ENCODE peak calls at places on chromosomes 16 and 17, in five cellular contexts. C is fibroblast of lung, H is cardiac fibroblast, G is esophagus squamous epithelium, W is kidney epithelial cell. L is an unnamed sample.

GRCh38 chr16:27774779-27775178 is 224.8 kb downstream of the KATNIP start:
- DNase-seq in C (no peak), H (no peak), G (no peak), W (no peak), L (no peak)

GRCh38 chr16:21950782-21951521 is 2.2 kb upstream of the UQCRC2 start:
- DNase-seq in C (peak; percentile 51), H (peak; percentile 54), G (no peak), W (no peak), L (no peak)

GRCh38 chr17:40915199-40915661 is 22.2 kb downstream of the KRT23 start:
- DNase-seq in C (peak; percentile 74), H (peak; percentile 67), G (no peak), W (peak; percentile 97), L (peak; percentile 100)

GRCh38 chr16:77744136-77744535 is 21.8 kb downstream of the NUDT7 start:
- DNase-seq in C (peak; percentile 89), H (no peak), G (no peak), W (no peak), L (no peak)

GRCh38 chr16:80993293-80993691 is 13.4 kb downstream of the CMC2 start:
- DNase-seq in C (peak; percentile 81), H (peak; percentile 92), G (no peak), W (peak; percentile 65), L (no peak)

GRCh38 chr17:81037026-81037782 is 2.3 kb downstream of the BAIAP2 start:
- DNase-seq in C (no peak), H (peak; percentile 22), G (no peak), W (no peak), L (no peak)

GRCh38 chr17:20174588-20175265 is 165.6 kb downstream of the SPECC1 start:
- DNase-seq in C (peak; percentile 57), H (peak; percentile 33), G (no peak), W (peak; percentile 60), L (no peak)

GRCh38 chr17:82435103-82435502 is 15.4 kb downstream of the CYBC1 start:
- DNase-seq in C (no peak), H (no peak), G (no peak), W (no peak), L (no peak)

GRCh38 chr17:80786470-80786869 is 205.2 kb upstream of the CHMP6 start:
- DNase-seq in C (no peak), H (no peak), G (no peak), W (no peak), L (no peak)

GRCh38 chr16:49382916-49383315 is 9.3 kb downstream of the C16orf78 start:
- DNase-seq in C (no peak), H (no peak), G (no peak), W (no peak), L (no peak)

GRCh38 chr17:7846063-7846735 is 8.7 kb upstream of the TMEM88 start:
- DNase-seq in C (no peak), H (no peak), G (no peak), W (no peak), L (no peak)

GRCh38 chr16:84175351-84176081 is 11.3 kb downstream of the TAF1C start:
- DNase-seq in C (peak; percentile 41), H (no peak), G (no peak), W (no peak), L (no peak)

GRCh38 chr17:13541032-13541480 is 60.7 kb downstream of the HS3ST3A1 start:
- DNase-seq in C (peak; percentile 98), H (peak; percentile 95), G (no peak), W (peak; percentile 76), L (no peak)

GRCh38 chr16:85541619-85542547 is 71.2 kb upstream of the GSE1 start:
- DNase-seq in C (no peak), H (no peak), G (no peak), W (no peak), L (no peak)

GRCh38 chr17:5581655-5582054 is 2.7 kb downstream of the NLRP1 start:
- DNase-seq in C (no peak), H (no peak), G (no peak), W (no peak), L (no peak)

GRCh38 chr16:67228034-67228785 is 1.3 kb downstream of the TMEM208 start:
- DNase-seq in C (no peak), H (no peak), G (no peak), W (no peak), L (no peak)

GRCh38 chr17:81394377-81394747 is 895 bp upstream of the BAHCC1 start:
- DNase-seq in C (no peak), H (no peak), G (no peak), W (no peak), L (no peak)

GRCh38 chr17:79778504-79779087 is 648 bp downstream of the CBX2 start:
- DNase-seq in C (no peak), H (no peak), G (no peak), W (no peak), L (no peak)

GRCh38 chr16:86521236-86522197 is 11.2 kb downstream of the FOXF1 start:
- DNase-seq in C (no peak), H (no peak), G (no peak), W (no peak), L (no peak)

GRCh38 chr17:31581491-31581890 is 190.0 kb downstream of the RAB11FIP4 start:
- DNase-seq in C (peak; percentile 50), H (no peak), G (no peak), W (no peak), L (peak; percentile 33)

GRCh38 chr16:64409762-64410161 is 712.1 kb downstream of the CDH11 start:
- DNase-seq in C (peak; percentile 20), H (no peak), G (no peak), W (no peak), L (no peak)

GRCh38 chr17:31787857-31788570 is 71.0 kb downstream of the COPRS start:
- DNase-seq in C (peak; percentile 87), H (peak; percentile 86), G (no peak), W (peak; percentile 48), L (peak; percentile 72)

GRCh38 chr16:88968589-88969280 is 8.3 kb downstream of the CBFA2T3 start:
- DNase-seq in C (no peak), H (no peak), G (no peak), W (no peak), L (no peak)

GRCh38 chr16:12539185-12539929 is 264.3 kb downstream of the CPPED1 start:
- DNase-seq in C (peak; percentile 18), H (peak; percentile 5), G (no peak), W (peak; percentile 43), L (no peak)

GRCh38 chr16:57377080-57377841 is 5.0 kb downstream of the CX3CL1 start:
- DNase-seq in C (no peak), H (no peak), G (no peak), W (no peak), L (no peak)

GRCh38 chr17:2929881-2930533 is 133.4 kb downstream of the OR1D5 start:
- DNase-seq in C (peak; percentile 38), H (peak; percentile 36), G (no peak), W (no peak), L (no peak)

GRCh38 chr17:2911755-2912111 is 115.5 kb downstream of the RAP1GAP2 start:
- DNase-seq in C (no peak), H (no peak), G (no peak), W (no peak), L (no peak)

GRCh38 chr17:74797824-74798223 is 21.7 kb upstream of the NAT9 start:
- DNase-seq in C (no peak), H (no peak), G (no peak), W (no peak), L (no peak)

GRCh38 chr17:18999911-19000310 is 4.7 kb downstream of the FAM83G start:
- DNase-seq in C (no peak), H (no peak), G (no peak), W (no peak), L (no peak)

GRCh38 chr17:70119961-70120360 is 44.9 kb downstream of the KCNJ16 start:
- DNase-seq in C (peak; percentile 6), H (no peak), G (no peak), W (no peak), L (no peak)

GRCh38 chr16:17372383-17372782 is 98.4 kb downstream of the XYLT1 start:
- DNase-seq in C (peak; percentile 47), H (no peak), G (no peak), W (no peak), L (no peak)

GRCh38 chr16:85699628-85700027 is 10.9 kb upstream of the GINS2 start:
- DNase-seq in C (peak; percentile 18), H (peak; percentile 72), G (no peak), W (peak; percentile 12), L (no peak)

GRCh38 chr17:59756236-59756818 is 48.9 kb downstream of the VMP1 start:
- DNase-seq in C (peak; percentile 75), H (peak; percentile 81), G (no peak), W (peak; percentile 82), L (peak; percentile 78)

GRCh38 chr17:80026359-80027042 is 9.2 kb downstream of the TBC1D16 start:
- DNase-seq in C (no peak), H (no peak), G (no peak), W (no peak), L (no peak)

GRCh38 chr16:85557083-85557975 is 55.8 kb upstream of the GSE1 start:
- DNase-seq in C (no peak), H (peak; percentile 34), G (no peak), W (no peak), L (no peak)

GRCh38 chr16:74607967-74608356 is 1.0 kb upstream of the GLG1 start:
- DNase-seq in C (peak; percentile 41), H (no peak), G (no peak), W (no peak), L (no peak)

GRCh38 chr16:75097191-75097761 is 19.3 kb downstream of the LDHD start:
- DNase-seq in C (no peak), H (no peak), G (no peak), W (no peak), L (no peak)

GRCh38 chr17:29844339-29845048 is 85.5 kb downstream of the SSH2 start:
- DNase-seq in C (peak; percentile 31), H (peak; percentile 84), G (no peak), W (no peak), L (no peak)

GRCh38 chr16:4081035-4081434 is 35.2 kb downstream of the ADCY9 start:
- DNase-seq in C (no peak), H (no peak), G (no peak), W (no peak), L (no peak)

GRCh38 chr16:71352963-71353460 is 5.5 kb upstream of the CALB2 start:
- DNase-seq in C (no peak), H (no peak), G (no peak), W (no peak), L (no peak)
- H3K4me3 ChIP-seq in C (no peak overlapping the region), H (no peak overlapping the region), G (no peak overlapping the region), W (no peak overlapping the region), L (no peak overlapping the region)

GRCh38 chr16:14444979-14445810 is 184.9 kb downstream of the PARN start:
- DNase-seq in C (no peak), H (no peak), G (no peak), W (no peak), L (no peak)
- H3K4me3 ChIP-seq in C (no peak overlapping the region), H (no peak overlapping the region), G (no peak overlapping the region), W (no peak overlapping the region), L (no peak overlapping the region)

GRCh38 chr17:55437165-55437605 is 15.6 kb upstream of the MMD start:
- DNase-seq in C (no peak), H (no peak), G (no peak), W (no peak), L (no peak)
- H3K4me3 ChIP-seq in C (no peak overlapping the region), H (no peak overlapping the region), G (no peak overlapping the region), W (no peak overlapping the region), L (no peak overlapping the region)

DNA sequence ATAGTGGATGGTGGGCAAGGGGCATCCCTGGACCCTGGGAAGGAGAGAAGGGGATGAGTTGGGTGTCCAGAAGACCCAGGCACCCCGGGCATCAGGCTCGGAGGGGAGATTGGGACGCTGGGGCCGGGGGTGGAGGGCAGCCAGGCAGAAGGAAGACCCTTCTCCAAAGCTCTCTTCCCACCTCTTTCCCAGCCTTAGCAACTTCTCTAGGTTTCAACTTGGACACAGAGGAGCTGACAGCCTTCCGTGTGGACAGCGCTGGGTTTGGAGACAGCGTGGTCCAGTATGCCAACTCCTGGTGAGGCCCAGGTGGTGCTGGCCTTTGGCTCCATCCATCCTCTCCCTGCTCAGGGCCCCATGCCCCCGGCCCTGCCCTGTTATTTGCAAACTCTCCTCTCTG is 725 bp downstream of the ITGAX start:
- DNase-seq in C (no peak), H (no peak), G (no peak), W (no peak), L (no peak)
- H3K4me3 ChIP-seq in C (no peak overlapping the region), H (no peak overlapping the region), G (no peak overlapping the region), W (no peak overlapping the region), L (no peak overlapping the region)

L was measured in epithelial cell of proximal tubule.